ENCODE peak calls at places on chromosomes 13 and 19, in ten cellular contexts. X is neural progenitor cell, I is cardiac fibroblast, J is heart left ventricle, E is colonic mucosa, C is Caco-2, U is A549, Q is cardiac muscle cell, K is lower lobe of right lung, D is left lung. O is an unnamed sample.
A peak's percentile ranks its signal among the peaks of the same experiment; 100 is the strongest.

GRCh38 chr13:29496241-29496712 is 99.2 kb downstream of the SLC7A1 start:
- DNase-seq in X (no peak), J (no peak), E (no peak), C (no peak), K (no peak), Q (no peak), D (no peak), I (peak; percentile 26), U (peak; percentile 12), O (peak; percentile 36)

GRCh38 chr19:27691991-27692390 is 1521.0 kb downstream of the UQCRFS1 start:
- DNase-seq in C (no peak), I (no peak), J (no peak), D (no peak), Q (no peak), K (no peak), X (no peak), U (no peak), E (no peak), O (no peak)

GRCh38 chr19:18118420-18119242 is 21.1 kb downstream of the MAST3 start:
- DNase-seq in Q (no peak), X (no peak), I (peak; percentile 45), C (no peak), K (no peak), J (no peak), U (no peak), D (no peak), E (no peak), O (no peak)

GRCh38 chr19:42252365-42253244 is 2.3 kb downstream of the ERF start:
- DNase-seq in U (peak; percentile 52), I (peak; percentile 50), E (no peak), C (no peak), Q (peak; percentile 71), J (peak; percentile 57), X (no peak), D (no peak), K (no peak), O (peak; percentile 80)

GRCh38 chr13:51291341-51291740 is 48.1 kb upstream of the SERPINE3 start:
- DNase-seq in J (peak; percentile 18), K (no peak), I (peak; percentile 37), C (peak; percentile 14), E (no peak), X (no peak), U (peak; percentile 10), Q (no peak), D (no peak), O (no peak)

GRCh38 chr13:33536639-33537425 is 251.3 kb upstream of the STARD13 start:
- DNase-seq in I (no peak), D (no peak), J (no peak), X (no peak), K (no peak), E (no peak), Q (no peak), C (no peak), U (peak; percentile 10), O (no peak)

GRCh38 chr19:3360494-3361383 is 5.6 kb upstream of the NFIC start:
- DNase-seq in C (no peak), K (peak; percentile 79), I (no peak), U (no peak), J (peak; percentile 86), E (peak; percentile 77), X (peak; percentile 45), D (peak; percentile 93), Q (peak; percentile 56), O (peak; percentile 83)

GRCh38 chr19:16002380-16002779 is 53.6 kb downstream of the OR10H4 start:
- DNase-seq in J (no peak), X (no peak), I (no peak), C (no peak), K (no peak), D (no peak), U (no peak), Q (no peak), E (no peak), O (no peak)

GRCh38 chr13:94143624-94144350 is 335.7 kb downstream of the DCT start:
- DNase-seq in D (no peak), U (no peak), K (no peak), I (no peak), E (no peak), J (no peak), C (no peak), Q (no peak), X (no peak), O (no peak)

GRCh38 chr13:25879466-25879865 is 172.3 kb downstream of the SHISA2 start:
- DNase-seq in C (no peak), Q (no peak), E (no peak), I (no peak), X (no peak), J (no peak), D (no peak), U (no peak), K (no peak), O (no peak)

GRCh38 chr19:6718741-6719539 is 1.5 kb downstream of the C3 start:
- DNase-seq in X (peak; percentile 55), Q (peak; percentile 9), D (peak; percentile 81), J (no peak), I (peak; percentile 66), U (peak; percentile 63), K (peak; percentile 77), E (no peak), C (peak; percentile 37), O (no peak)

GRCh38 chr13:71865858-71866172 is 1.2 kb downstream of the DACH1 start:
- DNase-seq in D (no peak), J (peak; percentile 12), C (no peak), I (peak; percentile 10), X (peak; percentile 35), U (no peak), Q (no peak), E (peak; percentile 26), K (peak; percentile 45), O (no peak)

GRCh38 chr19:55766466-55766865 is 2.5 kb upstream of the RFPL4AL1 start:
- DNase-seq in K (no peak), I (no peak), X (no peak), C (no peak), J (no peak), E (no peak), U (no peak), D (no peak), Q (no peak), O (no peak)

DNA sequence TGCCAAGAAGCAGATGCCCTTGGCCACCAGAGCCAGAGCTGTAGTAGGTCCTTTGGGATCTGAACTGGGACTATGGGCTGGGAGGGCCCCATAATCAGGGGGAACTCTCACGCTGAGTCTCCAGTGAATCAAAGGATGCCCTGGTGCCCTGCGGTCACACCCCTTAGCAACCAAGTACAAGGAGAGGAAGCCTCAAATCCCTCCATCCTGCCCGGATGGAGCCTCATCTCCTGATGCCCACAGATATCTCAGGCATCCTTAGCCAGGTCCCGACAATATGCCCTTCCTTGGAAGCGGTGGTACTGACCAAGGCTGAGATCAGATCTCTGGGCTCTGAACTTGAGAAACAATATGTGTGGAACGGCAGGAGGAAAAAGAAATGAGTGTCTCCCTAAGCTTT is 1.7 kb downstream of the PLEKHA4 start:
- DNase-seq in I (no peak), D (no peak), Q (no peak), C (no peak), U (no peak), K (no peak), J (no peak), E (no peak), X (no peak), O (no peak)
- H3K4me3 ChIP-seq in I (peak overlapping the region; percentile 54), D (no peak overlapping the region), Q (no peak overlapping the region), C (no peak overlapping the region), U (no peak overlapping the region), K (no peak overlapping the region), J (peak overlapping the region; percentile 62), E (no peak overlapping the region), X (no peak overlapping the region), O (no peak overlapping the region)

GRCh38 chr19:10353793-10354391 is 14.5 kb upstream of the ICAM3 start:
- DNase-seq in E (no peak), D (no peak), C (peak; percentile 28), J (peak; percentile 79), K (no peak), I (peak; percentile 19), Q (peak; percentile 99), U (peak; percentile 56), X (peak; percentile 95), O (no peak)
- H3K4me3 ChIP-seq in E (no peak overlapping the region), D (no peak overlapping the region), C (no peak overlapping the region), J (peak overlapping the region; percentile 45), K (no peak overlapping the region), I (no peak overlapping the region), Q (peak overlapping the region; percentile 31), U (no peak overlapping the region), X (peak overlapping the region; percentile 50), O (no peak overlapping the region)

GRCh38 chr13:46171739-46172138 is 10.2 kb downstream of the LCP1 start:
- DNase-seq in K (no peak), E (no peak), J (no peak), C (no peak), X (no peak), Q (no peak), U (no peak), D (no peak), I (no peak), O (no peak)

GRCh38 chr13:46168818-46169217 is 13.2 kb downstream of the LCP1 start:
- DNase-seq in E (no peak), X (no peak), I (no peak), C (no peak), Q (no peak), U (no peak), J (no peak), K (no peak), D (no peak), O (no peak)

GRCh38 chr13:46171223-46171622 is 10.8 kb downstream of the LCP1 start:
- DNase-seq in D (no peak), Q (no peak), E (no peak), U (no peak), I (no peak), C (no peak), J (no peak), K (no peak), X (no peak), O (no peak)

GRCh38 chr13:46170268-46170667 is 11.7 kb downstream of the LCP1 start:
- DNase-seq in E (no peak), Q (peak; percentile 5), D (no peak), X (no peak), I (no peak), K (no peak), U (no peak), C (no peak), J (no peak), O (no peak)

GRCh38 chr13:46170687-46171086 is 11.3 kb downstream of the LCP1 start:
- DNase-seq in C (no peak), K (no peak), U (no peak), X (no peak), J (no peak), Q (peak; percentile 8), E (no peak), I (peak; percentile 51), D (no peak), O (no peak)
- H3K4me3 ChIP-seq in C (no peak overlapping the region), K (no peak overlapping the region), U (no peak overlapping the region), X (no peak overlapping the region), J (no peak overlapping the region), Q (no peak overlapping the region), E (no peak overlapping the region), I (no peak overlapping the region), D (no peak overlapping the region), O (no peak overlapping the region)

DNA sequence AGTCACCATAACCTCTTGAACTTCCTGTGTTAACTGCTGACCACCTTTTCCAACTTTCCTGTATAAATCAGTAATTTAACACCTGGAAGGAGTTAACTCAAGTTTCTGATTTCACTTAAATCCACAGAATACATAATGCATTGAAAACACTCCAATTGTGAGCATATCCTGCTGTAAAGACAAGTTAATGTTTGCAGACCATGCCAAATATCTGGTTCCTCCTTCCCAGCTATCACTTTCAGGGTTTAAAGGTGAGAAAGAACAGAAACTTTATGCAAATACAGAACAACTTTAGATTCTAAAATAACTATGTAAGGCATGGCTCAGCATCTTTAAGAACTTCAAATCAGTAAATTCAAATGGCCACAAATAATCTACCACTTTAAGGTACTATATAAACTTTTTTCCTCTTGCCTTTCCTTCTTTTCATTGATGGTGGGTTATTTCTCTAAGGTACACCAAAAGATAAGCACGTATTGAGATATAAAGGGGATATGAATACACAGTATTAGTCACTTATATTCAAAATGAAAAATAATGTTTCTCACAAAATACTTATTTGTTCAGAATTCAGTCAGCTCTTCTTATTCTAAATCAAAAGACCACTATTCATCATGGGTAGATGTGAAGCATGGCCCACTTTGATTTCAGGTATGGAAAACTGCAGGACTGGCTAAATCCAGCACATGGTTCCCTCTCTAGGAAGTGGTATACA is 6.6 kb upstream of the TPTE2 start:
- DNase-seq in C (no peak), Q (no peak), J (no peak), K (no peak), D (no peak), I (no peak), E (no peak), X (no peak), U (no peak), O (no peak)
- H3K4me3 ChIP-seq in C (no peak overlapping the region), Q (no peak overlapping the region), J (no peak overlapping the region), K (no peak overlapping the region), D (no peak overlapping the region), I (no peak overlapping the region), E (no peak overlapping the region), X (no peak overlapping the region), U (no peak overlapping the region), O (no peak overlapping the region)